ENCODE peak calls at places on chromosome 20, in five cellular contexts. One of them, this sample, is unnamed. For H3K4me1, the result is how much of the 10 kb centered on the place peaks cover.

GRCh38 chr20:41249781-41250281 is 67.7 kb downstream of the ZHX3 start:
- DNase-seq in GM12878: no peak
- DNase-seq in GM23338: peak
- DNase-seq in H1: peak
- DNase-seq in HepG2: peak
- DNase-seq in this sample: peak

GRCh38 chr20:51420111-51420510 is 122.4 kb downstream of the NFATC2 start:
- DNase-seq in GM23338: no peak
- DNase-seq in GM12878: no peak
- DNase-seq in HepG2: no peak
- DNase-seq in H1: no peak
- DNase-seq in this sample: peak

GRCh38 chr20:37261714-37262113 is at the start of gene GHRH:
- DNase-seq in H1: no peak
- DNase-seq in HepG2: no peak
- DNase-seq in GM12878: no peak
- DNase-seq in GM23338: no peak
- DNase-seq in this sample: no peak

GRCh38 chr20:64192406-64192805 is 28.2 kb downstream of the MYT1 start:
- DNase-seq in GM23338: peak
- DNase-seq in GM12878: no peak
- DNase-seq in H1: peak
- DNase-seq in HepG2: no peak
- DNase-seq in this sample: peak

GRCh38 chr20:64111841-64112641 is 4.7 kb upstream of the NPBWR2 start:
- DNase-seq in H1: peak
- DNase-seq in GM23338: peak
- DNase-seq in HepG2: no peak
- DNase-seq in GM12878: no peak
- DNase-seq in this sample: no peak

GRCh38 chr20:5136096-5136495 is 9.3 kb downstream of the CDS2 start:
- DNase-seq in GM23338: peak
- DNase-seq in GM12878: no peak
- DNase-seq in HepG2: no peak
- DNase-seq in H1: no peak
- DNase-seq in this sample: no peak

GRCh38 chr20:40446868-40447267 is 242.2 kb downstream of the MAFB start:
- DNase-seq in GM23338: no peak
- DNase-seq in GM12878: no peak
- DNase-seq in H1: no peak
- DNase-seq in HepG2: no peak
- DNase-seq in this sample: no peak

GRCh38 chr20:40990542-40991120 is 38.0 kb upstream of the TOP1 start:
- DNase-seq in H1: peak
- DNase-seq in GM12878: peak
- DNase-seq in HepG2: peak
- DNase-seq in GM23338: peak
- DNase-seq in this sample: peak

GRCh38 chr20:39888310-39888709 is 800.7 kb downstream of the MAFB start:
- DNase-seq in GM23338: no peak
- DNase-seq in GM12878: no peak
- DNase-seq in HepG2: no peak
- DNase-seq in H1: no peak
- DNase-seq in this sample: no peak

GRCh38 chr20:50789968-50790650 is 4.8 kb upstream of the BCAS4 start:
- DNase-seq in GM23338: no peak
- DNase-seq in H1: no peak
- DNase-seq in GM12878: no peak
- DNase-seq in HepG2: no peak
- DNase-seq in this sample: peak

GRCh38 chr20:3679749-3680700 is 1.8 kb downstream of the ADAM33 start:
- DNase-seq in GM12878: no peak
- DNase-seq in GM23338: peak
- DNase-seq in HepG2: no peak
- DNase-seq in H1: no peak
- DNase-seq in this sample: no peak

GRCh38 chr20:35010405-35011192 is 54.9 kb downstream of the MYH7B start:
- DNase-seq in H1: no peak
- DNase-seq in GM12878: no peak
- DNase-seq in HepG2: no peak
- DNase-seq in GM23338: no peak
- DNase-seq in this sample: no peak

GRCh38 chr20:373171-373890 is 7.2 kb upstream of the TRIB3 start:
- DNase-seq in GM23338: peak
- DNase-seq in HepG2: peak
- DNase-seq in GM12878: no peak
- DNase-seq in H1: no peak
- DNase-seq in this sample: peak
- TF ChIP-seq CREB1 in GM23338: peak
- TF ChIP-seq CREB1 in HepG2: peak
- TF ChIP-seq CREB1 in GM12878: peak
- TF ChIP-seq CREB1 in H1: peak
- TF ChIP-seq CREB1 in this sample: peak

DNA sequence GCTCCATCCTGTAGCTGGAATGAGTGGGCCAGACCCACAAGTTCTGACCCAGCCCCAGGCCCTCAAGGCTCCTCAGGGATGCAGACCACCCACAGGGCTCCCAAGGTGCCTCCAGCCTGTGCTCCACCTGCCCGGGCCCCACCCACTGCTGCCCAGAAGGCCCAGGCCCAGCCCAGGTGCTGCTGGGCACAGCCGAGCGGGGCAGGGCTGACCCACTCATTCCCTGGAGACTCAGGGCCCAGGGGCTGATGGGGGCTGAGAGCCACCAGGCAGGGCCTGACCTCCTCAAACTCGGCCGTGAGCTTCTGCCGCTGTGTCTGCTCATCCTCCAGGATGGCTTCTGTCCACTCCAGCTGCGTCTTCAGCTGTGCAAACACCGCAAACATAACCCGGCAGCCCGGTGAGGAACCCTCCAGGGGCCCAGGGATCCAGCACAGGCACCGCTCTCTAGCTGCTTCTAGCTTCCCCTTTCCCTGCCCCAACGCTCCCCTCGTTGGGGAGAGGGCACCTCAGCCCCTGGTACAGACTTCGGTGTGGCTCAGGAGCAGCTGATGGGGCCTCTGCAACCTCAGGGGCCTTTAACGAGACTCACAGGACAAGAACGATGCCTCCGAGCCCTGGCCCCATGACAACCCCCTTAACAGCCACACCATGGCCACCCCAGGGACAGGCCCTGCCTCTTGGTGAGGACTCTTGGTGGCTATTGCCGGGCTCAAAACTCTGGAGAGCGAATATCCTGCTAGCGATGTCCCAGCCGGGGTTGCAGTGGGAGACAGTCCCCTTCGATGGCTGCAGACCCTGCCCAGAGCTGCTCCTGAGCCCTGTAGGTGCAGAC is 46.0 kb downstream of the DSTN start:
- DNase-seq in GM12878: no peak
- DNase-seq in GM23338: no peak
- DNase-seq in H1: no peak
- DNase-seq in HepG2: no peak
- DNase-seq in this sample: no peak
- H3K4me1 ChIP-seq in GM12878: under half
- H3K4me1 ChIP-seq in GM23338: under half
- H3K4me1 ChIP-seq in H1: under half
- H3K4me1 ChIP-seq in HepG2: under half
- H3K4me1 ChIP-seq in this sample: under half

DNA sequence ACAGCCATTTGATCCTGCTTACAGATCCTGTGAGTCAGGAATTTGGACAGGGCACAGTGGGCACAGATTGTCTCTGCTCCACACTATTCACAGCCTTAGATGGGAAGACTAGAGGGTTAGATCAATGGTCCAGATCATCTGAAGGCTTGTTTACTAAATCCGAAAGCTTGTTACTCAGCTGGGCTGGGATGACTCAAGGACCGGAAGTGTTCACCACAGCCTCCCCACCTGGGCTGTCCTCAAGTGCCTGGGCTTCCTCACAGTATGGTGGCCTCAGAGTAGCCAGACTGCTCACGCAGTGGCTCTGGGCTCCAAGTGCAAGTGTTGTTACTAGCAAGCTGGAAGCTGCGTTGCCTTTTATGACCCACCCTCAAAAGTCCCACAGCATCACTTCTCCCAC is 75.4 kb upstream of the INSM1 start:
- DNase-seq in GM23338: no peak
- DNase-seq in HepG2: no peak
- DNase-seq in GM12878: peak
- DNase-seq in H1: no peak
- DNase-seq in this sample: no peak
- TF ChIP-seq CREB1 in GM23338: no peak
- TF ChIP-seq CREB1 in HepG2: no peak
- TF ChIP-seq CREB1 in GM12878: no peak
- TF ChIP-seq CREB1 in H1: no peak
- TF ChIP-seq CREB1 in this sample: no peak

GRCh38 chr20:45341579-45341938 is 6.7 kb downstream of the SDC4 start:
- DNase-seq in GM23338: no peak
- DNase-seq in HepG2: no peak
- DNase-seq in H1: no peak
- DNase-seq in GM12878: no peak
- DNase-seq in this sample: no peak
- H3K4me1 ChIP-seq in GM23338: half or more
- H3K4me1 ChIP-seq in HepG2: half or more
- H3K4me1 ChIP-seq in H1: half or more
- H3K4me1 ChIP-seq in GM12878: under half
- H3K4me1 ChIP-seq in this sample: half or more

GRCh38 chr20:58513580-58514285 is 1.5 kb downstream of the APCDD1L start:
- DNase-seq in GM12878: no peak
- DNase-seq in HepG2: no peak
- DNase-seq in H1: peak
- DNase-seq in GM23338: no peak
- DNase-seq in this sample: no peak
- TF ChIP-seq CREB1 in GM12878: no peak
- TF ChIP-seq CREB1 in HepG2: no peak
- TF ChIP-seq CREB1 in H1: no peak
- TF ChIP-seq CREB1 in GM23338: no peak
- TF ChIP-seq CREB1 in this sample: no peak

GRCh38 chr20:62063981-62064787 is 1.5 kb downstream of the TAF4 start:
- DNase-seq in GM12878: no peak
- DNase-seq in HepG2: peak
- DNase-seq in GM23338: peak
- DNase-seq in H1: no peak
- DNase-seq in this sample: no peak

GRCh38 chr20:62066339-62066982 is 780 bp upstream of the TAF4 start:
- DNase-seq in GM12878: no peak
- DNase-seq in H1: peak
- DNase-seq in GM23338: peak
- DNase-seq in HepG2: peak
- DNase-seq in this sample: peak

GRCh38 chr20:62063601-62063980 is 2.1 kb downstream of the TAF4 start:
- DNase-seq in H1: no peak
- DNase-seq in GM23338: peak
- DNase-seq in HepG2: no peak
- DNase-seq in GM12878: no peak
- DNase-seq in this sample: peak

GRCh38 chr20:62065669-62066338 is at the start of gene TAF4:
- DNase-seq in H1: peak
- DNase-seq in HepG2: peak
- DNase-seq in GM23338: peak
- DNase-seq in GM12878: no peak
- DNase-seq in this sample: peak

GRCh38 chr20:62064788-62065668 is 653 bp downstream of the TAF4 start:
- DNase-seq in HepG2: no peak
- DNase-seq in GM23338: no peak
- DNase-seq in H1: no peak
- DNase-seq in GM12878: no peak
- DNase-seq in this sample: peak
- H3K4me1 ChIP-seq in HepG2: half or more
- H3K4me1 ChIP-seq in GM23338: under half
- H3K4me1 ChIP-seq in H1: under half
- H3K4me1 ChIP-seq in GM12878: under half
- H3K4me1 ChIP-seq in this sample: under half

GRCh38 chr20:31869942-31870702 is at the start of the genes DUSP15 and TTLL9:
- DNase-seq in GM12878: no peak
- DNase-seq in HepG2: no peak
- DNase-seq in GM23338: peak
- DNase-seq in H1: peak
- DNase-seq in this sample: no peak
- TF ChIP-seq CREB1 in GM12878: no peak
- TF ChIP-seq CREB1 in HepG2: no peak
- TF ChIP-seq CREB1 in GM23338: no peak
- TF ChIP-seq CREB1 in H1: no peak
- TF ChIP-seq CREB1 in this sample: no peak

GRCh38 chr20:61725966-61726365 is 339.7 kb downstream of the TAF4 start:
- DNase-seq in GM12878: no peak
- DNase-seq in HepG2: no peak
- DNase-seq in H1: no peak
- DNase-seq in GM23338: no peak
- DNase-seq in this sample: no peak
- H3K4me1 ChIP-seq in GM12878: under half
- H3K4me1 ChIP-seq in HepG2: under half
- H3K4me1 ChIP-seq in H1: under half
- H3K4me1 ChIP-seq in GM23338: under half
- H3K4me1 ChIP-seq in this sample: under half